ENCODE peak calls at places on chromosomes 5 and 9, in seven cellular contexts. One of them, this sample, is unnamed.

GRCh38 chr5:33772276-33772990 is 119.4 kb downstream of the ADAMTS12 start:
- DNase-seq in lower lobe of right lung: no peak
- DNase-seq in coronary artery: no peak
- DNase-seq in cardiac muscle cell: peak
- DNase-seq in endodermal cell: no peak
- DNase-seq in tibial artery: no peak
- DNase-seq in MM.1S: no peak
- DNase-seq in this sample: no peak

GRCh38 chr9:81592890-81593271 is 96.5 kb downstream of the TLE1 start:
- DNase-seq in lower lobe of right lung: no peak
- DNase-seq in coronary artery: peak
- DNase-seq in cardiac muscle cell: no peak
- DNase-seq in endodermal cell: no peak
- DNase-seq in tibial artery: peak
- DNase-seq in MM.1S: no peak
- DNase-seq in this sample: no peak

GRCh38 chr9:69340631-69341030 is 15.6 kb downstream of the ENTREP1 start:
- DNase-seq in lower lobe of right lung: no peak
- DNase-seq in coronary artery: no peak
- DNase-seq in cardiac muscle cell: no peak
- DNase-seq in endodermal cell: no peak
- DNase-seq in tibial artery: no peak
- DNase-seq in MM.1S: no peak
- DNase-seq in this sample: no peak

GRCh38 chr5:95194856-95195255 is 90.0 kb downstream of the MCTP1 start:
- DNase-seq in lower lobe of right lung: no peak
- DNase-seq in coronary artery: no peak
- DNase-seq in cardiac muscle cell: no peak
- DNase-seq in endodermal cell: no peak
- DNase-seq in tibial artery: no peak
- DNase-seq in MM.1S: no peak
- DNase-seq in this sample: no peak

GRCh38 chr9:98518556-98518955 is 190.2 kb downstream of the GABBR2 start:
- DNase-seq in lower lobe of right lung: no peak
- DNase-seq in coronary artery: peak
- DNase-seq in cardiac muscle cell: no peak
- DNase-seq in endodermal cell: peak
- DNase-seq in tibial artery: no peak
- DNase-seq in MM.1S: no peak
- DNase-seq in this sample: no peak

GRCh38 chr5:93649234-93649900 is 66.3 kb downstream of the NR2F1 start:
- DNase-seq in lower lobe of right lung: no peak
- DNase-seq in coronary artery: no peak
- DNase-seq in cardiac muscle cell: no peak
- DNase-seq in endodermal cell: no peak
- DNase-seq in tibial artery: no peak
- DNase-seq in MM.1S: no peak
- DNase-seq in this sample: no peak

GRCh38 chr5:142866563-142867275 is 96.5 kb downstream of the ARHGAP26 start:
- DNase-seq in lower lobe of right lung: no peak
- DNase-seq in coronary artery: no peak
- DNase-seq in cardiac muscle cell: peak
- DNase-seq in endodermal cell: peak
- DNase-seq in tibial artery: no peak
- DNase-seq in MM.1S: peak
- DNase-seq in this sample: no peak

GRCh38 chr9:132948482-132949050 is 4.2 kb upstream of the TSC1 start:
- DNase-seq in lower lobe of right lung: no peak
- DNase-seq in coronary artery: no peak
- DNase-seq in cardiac muscle cell: no peak
- DNase-seq in endodermal cell: peak
- DNase-seq in tibial artery: no peak
- DNase-seq in MM.1S: no peak
- DNase-seq in this sample: no peak

GRCh38 chr5:82403026-82403425 is 124.9 kb upstream of the RPS23 start:
- DNase-seq in lower lobe of right lung: no peak
- DNase-seq in coronary artery: no peak
- DNase-seq in cardiac muscle cell: no peak
- DNase-seq in endodermal cell: no peak
- DNase-seq in tibial artery: no peak
- DNase-seq in MM.1S: no peak
- DNase-seq in this sample: no peak

GRCh38 chr5:106331415-106331814 is 1339.3 kb downstream of the EFNA5 start:
- DNase-seq in lower lobe of right lung: no peak
- DNase-seq in coronary artery: no peak
- DNase-seq in cardiac muscle cell: peak
- DNase-seq in endodermal cell: no peak
- DNase-seq in tibial artery: no peak
- DNase-seq in MM.1S: no peak
- DNase-seq in this sample: peak

GRCh38 chr9:132228062-132228461 is 66.2 kb downstream of the NTNG2 start:
- DNase-seq in lower lobe of right lung: no peak
- DNase-seq in coronary artery: no peak
- DNase-seq in cardiac muscle cell: no peak
- DNase-seq in endodermal cell: no peak
- DNase-seq in tibial artery: no peak
- DNase-seq in MM.1S: no peak
- DNase-seq in this sample: no peak

GRCh38 chr9:108885643-108886348 is 23.7 kb downstream of the ACTL7A start:
- DNase-seq in lower lobe of right lung: no peak
- DNase-seq in coronary artery: no peak
- DNase-seq in cardiac muscle cell: peak
- DNase-seq in endodermal cell: no peak
- DNase-seq in tibial artery: no peak
- DNase-seq in MM.1S: peak
- DNase-seq in this sample: peak

GRCh38 chr9:89564257-89564878 is 40.4 kb upstream of the GADD45G start:
- DNase-seq in lower lobe of right lung: no peak
- DNase-seq in coronary artery: no peak
- DNase-seq in cardiac muscle cell: peak
- DNase-seq in endodermal cell: peak
- DNase-seq in tibial artery: no peak
- DNase-seq in MM.1S: peak
- DNase-seq in this sample: no peak

GRCh38 chr5:118952992-118953651 is 35.2 kb downstream of the DTWD2 start:
- DNase-seq in lower lobe of right lung: no peak
- DNase-seq in coronary artery: no peak
- DNase-seq in cardiac muscle cell: no peak
- DNase-seq in endodermal cell: peak
- DNase-seq in tibial artery: no peak
- DNase-seq in MM.1S: no peak
- DNase-seq in this sample: no peak

GRCh38 chr9:91720746-91721705 is 229.0 kb downstream of the ROR2 start:
- DNase-seq in lower lobe of right lung: no peak
- DNase-seq in coronary artery: no peak
- DNase-seq in cardiac muscle cell: no peak
- DNase-seq in endodermal cell: peak
- DNase-seq in tibial artery: no peak
- DNase-seq in MM.1S: peak
- DNase-seq in this sample: no peak

GRCh38 chr9:35664531-35665470 is at the start of gene ARHGEF39:
- DNase-seq in lower lobe of right lung: peak
- DNase-seq in coronary artery: no peak
- DNase-seq in cardiac muscle cell: peak
- DNase-seq in endodermal cell: peak
- DNase-seq in tibial artery: peak
- DNase-seq in MM.1S: peak
- DNase-seq in this sample: no peak

GRCh38 chr5:9498541-9499497 is 47.1 kb downstream of the SEMA5A start:
- DNase-seq in lower lobe of right lung: no peak
- DNase-seq in coronary artery: no peak
- DNase-seq in cardiac muscle cell: peak
- DNase-seq in endodermal cell: peak
- DNase-seq in tibial artery: no peak
- DNase-seq in MM.1S: peak
- DNase-seq in this sample: no peak

GRCh38 chr5:43555895-43556606 is 826 bp downstream of the PAIP1 start:
- DNase-seq in lower lobe of right lung: peak
- DNase-seq in coronary artery: peak
- DNase-seq in cardiac muscle cell: peak
- DNase-seq in endodermal cell: peak
- DNase-seq in tibial artery: peak
- DNase-seq in MM.1S: peak
- DNase-seq in this sample: no peak

GRCh38 chr5:132651838-132652476 is 6.0 kb upstream of the IL13 start:
- DNase-seq in lower lobe of right lung: no peak
- DNase-seq in coronary artery: no peak
- DNase-seq in cardiac muscle cell: no peak
- DNase-seq in endodermal cell: no peak
- DNase-seq in tibial artery: no peak
- DNase-seq in MM.1S: no peak
- DNase-seq in this sample: no peak

GRCh38 chr9:104388071-104388470 is 116.0 kb upstream of the OR13F1 start:
- DNase-seq in lower lobe of right lung: no peak
- DNase-seq in coronary artery: no peak
- DNase-seq in cardiac muscle cell: no peak
- DNase-seq in endodermal cell: no peak
- DNase-seq in tibial artery: no peak
- DNase-seq in MM.1S: no peak
- DNase-seq in this sample: no peak

DNA sequence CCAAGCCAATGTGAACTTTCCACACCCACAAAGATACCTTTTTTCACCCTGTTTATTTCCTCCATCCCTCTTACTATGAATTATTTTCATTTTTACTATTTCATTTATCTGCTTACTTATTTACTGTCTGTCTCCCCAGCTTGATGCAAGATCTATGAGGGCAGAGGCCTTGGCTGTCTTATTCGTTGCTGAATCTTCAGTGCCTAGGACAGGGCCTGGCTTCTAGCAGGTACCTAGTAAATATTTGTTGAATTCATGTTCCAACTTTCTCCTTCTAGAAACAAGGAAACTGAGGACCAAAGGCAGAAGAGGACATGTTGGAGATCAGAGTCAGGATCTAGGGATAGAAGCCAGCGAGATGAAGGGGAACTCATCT is 543 bp upstream of the DNM1 start:
- DNase-seq in lower lobe of right lung: no peak
- DNase-seq in coronary artery: no peak
- DNase-seq in cardiac muscle cell: no peak
- DNase-seq in endodermal cell: no peak
- DNase-seq in tibial artery: no peak
- DNase-seq in MM.1S: no peak
- DNase-seq in this sample: no peak
- H3K4me3 ChIP-seq in lower lobe of right lung: peak
- H3K4me3 ChIP-seq in coronary artery: peak
- H3K4me3 ChIP-seq in cardiac muscle cell: no peak
- H3K4me3 ChIP-seq in endodermal cell: peak
- H3K4me3 ChIP-seq in tibial artery: peak
- H3K4me3 ChIP-seq in MM.1S: no peak
- H3K4me3 ChIP-seq in this sample: no peak

DNA sequence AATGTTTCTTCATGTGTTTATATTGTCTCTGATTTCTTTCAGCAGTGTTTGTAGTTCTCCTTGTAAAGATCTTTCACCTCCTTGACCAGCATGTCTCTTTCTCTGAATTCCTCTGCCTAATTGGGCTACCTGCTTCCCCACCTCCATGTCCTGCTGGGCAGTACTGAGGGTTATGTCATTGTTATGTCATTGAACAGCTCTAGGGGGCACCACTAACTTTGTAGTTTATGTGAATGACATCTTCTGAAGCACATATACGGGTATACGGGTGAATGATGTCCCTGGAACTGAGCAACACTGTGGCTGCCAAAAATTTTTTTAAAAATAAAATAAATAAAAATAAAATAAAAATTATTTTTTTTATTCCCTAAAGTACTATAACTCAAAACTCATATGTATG is 16.9 kb upstream of the SNCAIP start:
- DNase-seq in lower lobe of right lung: no peak
- DNase-seq in coronary artery: no peak
- DNase-seq in cardiac muscle cell: peak
- DNase-seq in endodermal cell: peak
- DNase-seq in tibial artery: no peak
- DNase-seq in MM.1S: peak
- DNase-seq in this sample: no peak
- TF ChIP-seq CTCF in lower lobe of right lung: peak
- TF ChIP-seq CTCF in coronary artery: no peak
- TF ChIP-seq CTCF in cardiac muscle cell: peak
- TF ChIP-seq CTCF in endodermal cell: peak
- TF ChIP-seq CTCF in tibial artery: peak
- TF ChIP-seq CTCF in MM.1S: peak
- TF ChIP-seq CTCF in this sample: peak

DNA sequence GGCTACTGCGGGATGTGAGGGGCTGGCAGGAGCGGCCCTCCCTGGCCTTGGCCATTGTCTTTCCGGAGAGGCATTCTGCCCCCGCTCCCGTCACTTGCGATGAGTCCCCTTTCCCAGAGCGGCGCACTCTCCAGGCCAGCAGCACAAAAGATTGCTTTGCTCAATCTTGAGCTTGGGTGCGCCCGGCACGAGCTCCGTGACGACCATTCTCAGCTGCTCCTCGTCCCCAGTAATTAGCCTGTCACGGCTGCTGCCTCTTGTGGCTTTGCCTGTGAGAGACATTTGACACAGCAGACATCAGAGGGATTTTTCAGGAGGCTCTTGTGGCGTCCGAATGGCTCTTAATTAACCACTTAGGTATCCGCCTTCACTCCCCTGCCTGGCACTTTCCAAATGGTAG is 397.9 kb upstream of the IRX1 start:
- DNase-seq in lower lobe of right lung: no peak
- DNase-seq in coronary artery: peak
- DNase-seq in cardiac muscle cell: no peak
- DNase-seq in endodermal cell: peak
- DNase-seq in tibial artery: no peak
- DNase-seq in MM.1S: no peak
- DNase-seq in this sample: no peak
- H3K4me3 ChIP-seq in lower lobe of right lung: no peak
- H3K4me3 ChIP-seq in coronary artery: no peak
- H3K4me3 ChIP-seq in cardiac muscle cell: peak
- H3K4me3 ChIP-seq in endodermal cell: peak
- H3K4me3 ChIP-seq in tibial artery: no peak
- H3K4me3 ChIP-seq in MM.1S: no peak
- H3K4me3 ChIP-seq in this sample: no peak

GRCh38 chr5:32461441-32462120 is 17.0 kb upstream of the ZFR start:
- DNase-seq in lower lobe of right lung: no peak
- DNase-seq in coronary artery: no peak
- DNase-seq in cardiac muscle cell: no peak
- DNase-seq in endodermal cell: no peak
- DNase-seq in tibial artery: no peak
- DNase-seq in MM.1S: no peak
- DNase-seq in this sample: no peak

GRCh38 chr5:32460702-32461101 is 16.2 kb upstream of the ZFR start:
- DNase-seq in lower lobe of right lung: no peak
- DNase-seq in coronary artery: no peak
- DNase-seq in cardiac muscle cell: no peak
- DNase-seq in endodermal cell: no peak
- DNase-seq in tibial artery: no peak
- DNase-seq in MM.1S: no peak
- DNase-seq in this sample: no peak

GRCh38 chr5:32462618-32463017 is 18.1 kb upstream of the ZFR start:
- DNase-seq in lower lobe of right lung: no peak
- DNase-seq in coronary artery: no peak
- DNase-seq in cardiac muscle cell: no peak
- DNase-seq in endodermal cell: no peak
- DNase-seq in tibial artery: no peak
- DNase-seq in MM.1S: no peak
- DNase-seq in this sample: no peak

DNA sequence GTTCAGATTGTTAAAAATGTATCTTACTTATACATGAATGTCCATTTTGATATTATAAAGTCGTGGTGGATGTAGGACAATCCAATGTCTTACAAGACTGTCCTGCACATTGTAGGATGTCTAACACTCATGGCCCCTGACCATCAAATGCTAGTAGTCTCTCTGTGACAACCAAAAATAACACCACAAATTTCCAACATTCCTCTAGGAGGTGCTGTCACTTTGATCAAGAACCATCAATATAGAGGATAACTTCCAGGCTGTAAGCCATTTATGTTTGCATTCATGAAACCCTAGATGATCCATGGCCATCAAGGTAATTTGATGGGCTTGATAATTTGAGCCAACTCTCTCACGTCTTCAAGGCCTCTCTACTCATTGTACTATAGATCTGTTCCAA is 20.5 kb upstream of the ZFR start:
- DNase-seq in lower lobe of right lung: no peak
- DNase-seq in coronary artery: no peak
- DNase-seq in cardiac muscle cell: no peak
- DNase-seq in endodermal cell: no peak
- DNase-seq in tibial artery: no peak
- DNase-seq in MM.1S: no peak
- DNase-seq in this sample: no peak
- TF ChIP-seq CTCF in lower lobe of right lung: no peak
- TF ChIP-seq CTCF in coronary artery: no peak
- TF ChIP-seq CTCF in cardiac muscle cell: no peak
- TF ChIP-seq CTCF in endodermal cell: peak
- TF ChIP-seq CTCF in tibial artery: no peak
- TF ChIP-seq CTCF in MM.1S: peak
- TF ChIP-seq CTCF in this sample: no peak